ENCODE peak calls at places on chromosomes 6 and 20, in five cellular contexts. O is Peyer's patch, X is neural progenitor cell, G is GM23338, V is A673. S is an unnamed sample.

GRCh38 chr6:140779341-140779740 is 1353.4 kb upstream of the GJE1 start:
- DNase-seq in O (no peak), X (no peak), G (no peak), V (no peak), S (no peak)

GRCh38 chr6:156781882-156782631 is 4.9 kb downstream of the ARID1B start:
- DNase-seq in O (no peak), X (no peak), G (no peak), V (no peak), S (no peak)

GRCh38 chr6:62445521-62445920 is 159.5 kb upstream of the KHDRBS2 start:
- DNase-seq in O (no peak), X (no peak), G (no peak), V (no peak), S (no peak)

GRCh38 chr20:32019156-32019510 is 8.9 kb downstream of the CCM2L start:
- DNase-seq in O (no peak), X (peak), G (peak), V (no peak), S (peak)

GRCh38 chr6:167481527-167481926 is 156.6 kb downstream of the TTLL2 start:
- DNase-seq in O (no peak), X (no peak), G (no peak), V (no peak), S (no peak)

GRCh38 chr6:17278289-17279061 is 2.7 kb upstream of the RBM24 start:
- DNase-seq in O (no peak), X (no peak), G (no peak), V (no peak), S (no peak)

GRCh38 chr20:49814057-49814675 is 1.5 kb downstream of the SLC9A8 start:
- DNase-seq in O (no peak), X (no peak), G (no peak), V (no peak), S (no peak)

GRCh38 chr6:466564-466963 is 75.0 kb downstream of the IRF4 start:
- DNase-seq in O (no peak), X (no peak), G (no peak), V (no peak), S (no peak)

GRCh38 chr6:1916334-1916985 is 306.7 kb downstream of the FOXC1 start:
- DNase-seq in O (no peak), X (no peak), G (no peak), V (no peak), S (no peak)

GRCh38 chr6:50128420-50129005 is 78.8 kb upstream of the DEFB112 start:
- DNase-seq in O (no peak), X (peak), G (peak), V (peak), S (no peak)

DNA sequence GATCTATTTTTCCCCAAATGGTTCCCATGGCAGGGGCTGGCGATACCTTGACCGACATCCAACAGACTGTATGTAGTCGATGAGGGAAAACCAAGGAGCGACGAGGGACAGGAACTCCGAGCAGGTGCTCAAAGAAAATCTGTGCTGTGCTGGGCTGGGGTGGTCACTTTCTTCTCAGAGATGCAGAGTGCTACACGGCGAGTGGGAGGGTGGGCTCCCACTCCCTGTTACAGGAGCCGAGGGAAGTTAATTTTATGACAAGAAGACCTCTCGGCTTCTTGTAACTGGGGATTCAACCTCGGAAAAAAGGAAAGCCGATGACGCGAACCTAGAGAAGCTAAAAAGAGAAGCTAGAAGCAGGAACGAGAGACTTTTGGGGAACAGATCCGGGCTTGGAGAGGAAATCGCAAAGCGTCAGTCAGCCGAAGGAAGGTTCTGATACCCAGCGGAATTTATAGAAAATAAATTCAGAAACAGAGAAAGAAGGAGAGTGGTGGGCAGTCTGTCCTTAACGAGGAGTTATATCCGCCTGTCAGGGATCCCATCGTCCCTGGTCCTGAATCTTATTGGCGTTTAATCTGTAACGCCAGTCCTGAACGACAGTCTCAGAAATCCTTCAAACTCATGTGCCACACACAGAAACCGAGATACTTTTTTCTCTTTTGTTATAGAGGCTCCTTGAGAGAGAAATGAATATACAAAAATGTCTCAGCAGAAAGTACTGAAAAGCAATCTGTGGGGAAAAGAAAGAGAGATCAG is 84.6 kb upstream of the ZNF322 start:
- DNase-seq in O (no peak), X (peak), G (peak), V (no peak), S (no peak)
- H3K4me3 ChIP-seq in O (no peak), X (peak), G (peak), V (peak), S (no peak)

DNA sequence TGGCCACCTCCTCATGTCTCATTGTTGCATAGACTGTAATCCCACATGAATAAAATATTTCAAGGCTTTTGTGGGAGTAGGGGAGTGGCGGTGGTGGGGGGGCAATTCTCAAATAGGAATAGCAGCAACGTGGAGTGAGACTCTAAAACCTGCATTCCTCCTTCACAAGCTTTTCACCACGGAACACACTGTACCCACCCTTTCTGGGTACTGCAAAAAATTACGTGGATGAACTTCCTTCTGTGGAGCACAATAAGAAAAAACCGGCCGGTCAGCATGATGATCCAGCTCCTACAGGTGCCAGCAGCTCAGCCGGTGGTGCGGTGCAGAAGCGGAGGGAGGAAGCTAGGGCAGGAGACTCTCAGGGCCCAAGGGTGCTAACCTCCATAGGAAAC is 930 bp upstream of the RRAGD start:
- DNase-seq in O (no peak), X (no peak), G (no peak), V (no peak), S (no peak)
- H3K4me3 ChIP-seq in O (peak), X (peak), G (peak), V (peak), S (peak)

DNA sequence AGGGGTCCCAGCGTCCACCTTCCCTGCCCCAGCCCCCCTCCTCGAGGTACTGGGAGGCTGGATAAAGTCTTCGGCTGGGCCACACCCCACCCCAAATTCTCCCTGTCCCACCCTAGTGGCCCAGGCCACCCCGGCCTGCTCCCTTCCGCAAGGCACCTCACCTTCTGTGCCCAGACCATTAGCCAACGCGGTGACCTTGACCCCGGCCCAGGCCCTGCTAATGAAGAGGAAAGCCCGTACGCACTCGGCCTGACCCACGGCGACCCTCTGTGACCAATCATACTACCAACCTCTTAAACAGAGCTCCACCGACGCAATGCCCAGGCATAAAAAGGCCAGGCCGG is 182 bp upstream of the OXT start:
- DNase-seq in O (no peak), X (no peak), G (no peak), V (no peak), S (no peak)
- H3K4me3 ChIP-seq in O (peak), X (no peak), G (peak), V (no peak), S (no peak)

GRCh38 chr6:15874351-15874750 is 211.5 kb upstream of the DTNBP1 start:
- DNase-seq in O (no peak), X (no peak), G (no peak), V (no peak), S (no peak)

GRCh38 chr6:15874821-15875220 is 212.0 kb upstream of the DTNBP1 start:
- DNase-seq in O (no peak), X (no peak), G (no peak), V (no peak), S (no peak)

GRCh38 chr6:15877245-15877644 is 214.4 kb upstream of the DTNBP1 start:
- DNase-seq in O (no peak), X (no peak), G (no peak), V (no peak), S (no peak)

GRCh38 chr6:15879372-15880261 is 216.8 kb upstream of the DTNBP1 start:
- DNase-seq in O (peak), X (no peak), G (no peak), V (peak), S (peak)

DNA sequence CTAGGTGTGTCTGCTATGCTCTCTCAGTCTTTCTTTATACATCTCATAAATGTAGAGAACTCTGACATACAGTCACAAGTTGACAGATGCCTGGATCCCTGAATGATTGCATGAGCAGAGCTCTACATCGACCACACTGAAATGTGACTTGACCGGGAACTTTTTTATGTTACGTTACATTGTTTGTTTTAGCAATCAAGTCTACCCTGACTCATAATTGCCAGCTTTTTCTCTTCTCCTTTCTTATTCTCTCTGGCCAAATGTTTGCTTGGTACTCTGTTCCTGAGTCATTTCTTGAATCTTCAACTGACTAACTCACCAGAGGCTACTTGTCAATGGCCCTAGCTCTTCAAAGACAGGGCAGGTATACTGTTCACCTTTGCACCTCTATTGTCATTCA is 213.6 kb upstream of the DTNBP1 start:
- DNase-seq in O (no peak), X (no peak), G (no peak), V (no peak), S (no peak)
- H3K4me3 ChIP-seq in O (no peak), X (no peak), G (no peak), V (no peak), S (no peak)